ENCODE peak calls at places on chromosomes 4 and X, in four cellular contexts. V is H9, Z is HepG2, M is hepatocyte. U is an unnamed sample.

GRCh38 chr4:82802906-82803305 is 4.3 kb upstream of the SCD5 start:
- DNase-seq in M (no peak), Z (no peak), V (no peak), U (no peak)

GRCh38 chr4:177313263-177313662 is 3.6 kb downstream of the NEIL3 start:
- DNase-seq in Z (no peak), M (no peak), V (no peak), U (no peak)

GRCh38 chr4:183099537-183100297 is 660 bp downstream of the WWC2 start:
- DNase-seq in M (peak; percentile 73), Z (peak; percentile 35), V (peak; percentile 73), U (no peak)

GRCh38 chr4:15034071-15034764 is 31.9 kb downstream of the CPEB2 start:
- DNase-seq in Z (no peak), V (no peak), M (no peak), U (peak; percentile 6)

GRCh38 chr4:109588176-109588575 is 28.1 kb downstream of the MCUB start:
- DNase-seq in M (no peak), V (no peak), Z (no peak), U (no peak)

GRCh38 chr4:47839259-47839658 is 1.4 kb upstream of the CORIN start:
- DNase-seq in Z (no peak), V (no peak), M (peak; percentile 31), U (no peak)

GRCh38 chr4:173243321-173243720 is 74.7 kb downstream of the GALNT7 start:
- DNase-seq in Z (no peak), M (peak; percentile 34), V (no peak), U (peak; percentile 58)

GRCh38 chr4:8506373-8507250 is 66.0 kb downstream of the TRMT44 start:
- DNase-seq in V (peak; percentile 59), M (peak; percentile 32), Z (no peak), U (no peak)

GRCh38 chr4:183142566-183143545 is 43.8 kb downstream of the WWC2 start:
- DNase-seq in V (no peak), Z (no peak), M (peak; percentile 47), U (no peak)

GRCh38 chr4:9921326-9921725 is 100.0 kb downstream of the SLC2A9 start:
- DNase-seq in V (peak; percentile 68), M (no peak), Z (no peak), U (no peak)

GRCh38 chr4:165489786-165490185 is 111.0 kb downstream of the CPE start:
- DNase-seq in V (no peak), Z (no peak), M (no peak), U (no peak)

GRCh38 chrX:3811331-3812311 is 98.2 kb upstream of the PRKX start:
- DNase-seq in Z (peak; percentile 16), V (no peak), M (peak; percentile 52), U (no peak)

GRCh38 chrX:154809939-154810665 is 4.8 kb upstream of the MPP1 start:
- DNase-seq in Z (no peak), V (no peak), M (no peak), U (no peak)

GRCh38 chr4:110475881-110476818 is at the start of gene ENPEP:
- DNase-seq in V (peak; percentile 55), Z (no peak), M (peak; percentile 32), U (no peak)

GRCh38 chrX:119121341-119121740 is 6.3 kb downstream of the KIAA1210 start:
- DNase-seq in Z (no peak), V (no peak), M (no peak), U (no peak)

GRCh38 chr4:125789018-125789417 is 474.3 kb downstream of the FAT4 start:
- DNase-seq in Z (no peak), M (no peak), V (no peak), U (no peak)

GRCh38 chrX:13793897-13794296 is 23.0 kb downstream of the GPM6B start:
- DNase-seq in Z (no peak), M (no peak), V (no peak), U (no peak)

GRCh38 chr4:40173470-40173875 is 23.4 kb upstream of the RHOH start:
- DNase-seq in V (no peak), Z (no peak), M (no peak), U (no peak)

GRCh38 chr4:125489952-125490690 is 175.4 kb downstream of the FAT4 start:
- DNase-seq in M (no peak), Z (no peak), V (no peak), U (no peak)

GRCh38 chr4:183185018-183185417 is 86.0 kb downstream of the WWC2 start:
- DNase-seq in V (no peak), Z (no peak), M (no peak), U (no peak)

GRCh38 chr4:70992354-70992753 is 1.1 kb upstream of the DCK start:
- DNase-seq in V (peak; percentile 59), Z (no peak), M (peak; percentile 16), U (no peak)

GRCh38 chr4:99710681-99711345 is 53.2 kb upstream of the C4orf54 start:
- DNase-seq in M (peak; percentile 25), Z (no peak), V (no peak), U (peak; percentile 9)

GRCh38 chrX:149881081-149881711 is at the start of gene MAGEA8:
- DNase-seq in Z (no peak), V (peak; percentile 63), M (no peak), U (no peak)

GRCh38 chr4:17535906-17536305 is 20.9 kb downstream of the CLRN2 start:
- DNase-seq in M (no peak), Z (peak; percentile 36), V (no peak), U (no peak)

GRCh38 chr4:17535242-17535641 is 20.3 kb downstream of the CLRN2 start:
- DNase-seq in V (no peak), M (no peak), Z (no peak), U (no peak)

DNA sequence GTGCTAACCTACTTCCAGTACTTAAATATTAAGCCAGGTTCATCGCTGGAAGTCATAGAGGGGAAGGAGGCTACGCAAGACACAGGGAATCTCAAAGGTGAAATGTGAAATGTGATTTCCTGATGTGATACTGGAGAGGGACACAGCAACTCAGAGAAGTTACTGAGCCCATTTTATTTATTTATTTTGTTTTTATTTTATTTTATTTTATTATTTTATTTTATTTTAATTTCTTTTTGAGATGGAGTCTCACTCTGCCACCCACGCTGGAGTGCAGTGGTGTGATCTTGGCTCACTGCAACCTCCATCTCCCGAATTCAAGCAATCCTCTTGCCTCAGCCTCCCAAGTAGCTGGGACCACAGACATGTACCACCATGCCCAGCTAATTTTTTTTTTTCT is 19.7 kb downstream of the CLRN2 start:
- DNase-seq in V (no peak), Z (no peak), M (no peak), U (no peak)
- H2AFZ ChIP-seq in V (no peak overlapping the region), Z (no peak overlapping the region), M (no peak overlapping the region), U (no peak overlapping the region)

GRCh38 chrX:104310084-104310483 is 55.4 kb upstream of the ESX1 start:
- DNase-seq in V (no peak), Z (no peak), M (no peak), U (peak; percentile 41)
- H2AFZ ChIP-seq in V (no peak overlapping the region), Z (no peak overlapping the region), M (no peak overlapping the region), U (no peak overlapping the region)

GRCh38 chr4:57499786-57500185 is 389.6 kb upstream of the IGFBP7 start:
- DNase-seq in M (no peak), Z (peak; percentile 42), V (no peak), U (no peak)

GRCh38 chr4:57504139-57504538 is 394.0 kb upstream of the IGFBP7 start:
- DNase-seq in V (no peak), Z (no peak), M (no peak), U (no peak)

DNA sequence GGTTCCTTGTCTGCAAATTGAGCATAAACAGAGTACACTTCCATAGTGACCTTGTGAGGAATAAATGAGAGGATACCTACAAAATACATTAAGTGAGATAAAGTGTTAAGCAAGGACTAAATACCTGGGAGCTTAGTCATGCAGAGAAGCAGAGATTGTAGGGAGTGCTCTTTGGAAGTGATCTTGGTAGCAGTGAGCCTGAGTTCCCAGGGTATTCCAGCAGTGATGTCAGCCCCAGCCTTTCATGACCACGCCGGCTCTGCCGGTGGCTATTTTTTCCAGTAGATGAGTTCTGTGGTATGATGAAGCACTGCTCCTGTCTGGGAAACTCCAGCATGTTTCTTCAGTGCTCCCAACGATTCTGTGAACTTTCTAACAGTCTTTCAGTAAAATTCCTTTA is 391.5 kb upstream of the IGFBP7 start:
- DNase-seq in Z (no peak), V (no peak), M (peak; percentile 79), U (peak; percentile 21)
- H2AFZ ChIP-seq in Z (no peak overlapping the region), V (no peak overlapping the region), M (no peak overlapping the region), U (no peak overlapping the region)

GRCh38 chrX:104254442-104255115 is at the start of gene ESX1:
- DNase-seq in V (peak; percentile 48), M (no peak), Z (no peak), U (no peak)
- H2AFZ ChIP-seq in V (no peak within 1 kb of the TSS), M (no peak within 1 kb of the TSS), Z (no peak within 1 kb of the TSS), U (peak within 1 kb of the TSS; percentile 71)